ENCODE peak calls at places on chromosomes 11 and 22, in six cellular contexts. O, H, U, G, A and X are unnamed samples.
A peak's percentile ranks its signal among the peaks of the same experiment; 100 is the strongest.

GRCh38 chr11:65524010-65524746 is 705 bp upstream of the SCYL1 start:
- DNase-seq in O (no peak), H (no peak), U (no peak), G (peak; percentile 86), A (no peak), X (no peak)

GRCh38 chr22:27474711-27475547 is 326.6 kb downstream of the MN1 start:
- DNase-seq in O (no peak), H (no peak), U (peak; percentile 94), G (no peak), A (no peak), X (peak; percentile 91)

GRCh38 chr11:110184466-110184865 is 91.3 kb downstream of the ZC3H12C start:
- DNase-seq in O (no peak), H (no peak), U (peak; percentile 34), G (no peak), A (no peak), X (no peak)

GRCh38 chr22:31439805-31440204 is 40.4 kb downstream of the DRG1 start:
- DNase-seq in O (no peak), H (no peak), U (no peak), G (no peak), A (no peak), X (no peak)

GRCh38 chr11:61881397-61881796 is 9.9 kb downstream of the FADS3 start:
- DNase-seq in O (no peak), H (no peak), U (no peak), G (no peak), A (no peak), X (no peak)

GRCh38 chr22:50361688-50362087 is 18.6 kb downstream of the PPP6R2 start:
- DNase-seq in O (no peak), H (no peak), U (no peak), G (no peak), A (no peak), X (no peak)

GRCh38 chr11:96259053-96259837 is 83.8 kb downstream of the MAML2 start:
- DNase-seq in O (no peak), H (no peak), U (peak; percentile 56), G (no peak), A (no peak), X (peak; percentile 36)

GRCh38 chr22:28896611-28897010 is 13.2 kb downstream of the ZNRF3 start:
- DNase-seq in O (no peak), H (no peak), U (peak; percentile 34), G (no peak), A (no peak), X (no peak)

GRCh38 chr11:69828276-69828970 is 9.2 kb upstream of the FGF3 start:
- DNase-seq in O (no peak), H (no peak), U (no peak), G (peak; percentile 32), A (no peak), X (no peak)

GRCh38 chr11:991034-991433 is 45.5 kb downstream of the MUC6 start:
- DNase-seq in O (no peak), H (no peak), U (no peak), G (no peak), A (no peak), X (no peak)

GRCh38 chr22:36143066-36143815 is 17.3 kb downstream of the APOL3 start:
- DNase-seq in O (no peak), H (no peak), U (no peak), G (no peak), A (no peak), X (no peak)

GRCh38 chr11:76491644-76492043 is 46.8 kb downstream of the EMSY start:
- DNase-seq in O (no peak), H (no peak), U (no peak), G (no peak), A (no peak), X (no peak)

GRCh38 chr11:96863520-96863919 is 473.7 kb downstream of the JRKL start:
- DNase-seq in O (no peak), H (no peak), U (no peak), G (no peak), A (no peak), X (no peak)

GRCh38 chr22:39446239-39446721 is 10.5 kb upstream of the MGAT3 start:
- DNase-seq in O (no peak), H (no peak), U (no peak), G (no peak), A (no peak), X (no peak)

GRCh38 chr11:128632151-128632791 is 44.9 kb upstream of the ETS1 start:
- DNase-seq in O (peak; percentile 53), H (peak; percentile 44), U (peak; percentile 74), G (no peak), A (no peak), X (no peak)

GRCh38 chr22:41382098-41382578 is 396 bp downstream of the TEF start:
- DNase-seq in O (peak; percentile 65), H (peak; percentile 54), U (no peak), G (peak; percentile 90), A (peak; percentile 25), X (no peak)

GRCh38 chr22:31646186-31647019 is 15.6 kb downstream of the PISD start:
- DNase-seq in O (peak; percentile 36), H (no peak), U (peak; percentile 95), G (no peak), A (no peak), X (peak; percentile 92)

GRCh38 chr11:12585861-12586260 is 88.4 kb upstream of the TEAD1 start:
- DNase-seq in O (no peak), H (no peak), U (no peak), G (no peak), A (no peak), X (no peak)

GRCh38 chr22:23997092-23997491 is 8.2 kb downstream of the GSTT4 start:
- DNase-seq in O (no peak), H (no peak), U (no peak), G (no peak), A (no peak), X (no peak)

GRCh38 chr11:135033545-135033944 is 621.5 kb upstream of the B3GAT1 start:
- DNase-seq in O (no peak), H (no peak), U (peak; percentile 46), G (no peak), A (no peak), X (no peak)

GRCh38 chr11:66727282-66727882 is 1.6 kb downstream of the SPTBN2 start:
- DNase-seq in O (no peak), H (no peak), U (peak; percentile 58), G (no peak), A (no peak), X (no peak)

GRCh38 chr11:114209904-114210303 is 86.3 kb upstream of the NNMT start:
- DNase-seq in O (no peak), H (no peak), U (no peak), G (no peak), A (no peak), X (no peak)